ENCODE peak calls at places on chromosomes 4 and X, in six cellular contexts. I, K, C, S, B and P are unnamed samples.

GRCh38 chrX:317424-318067 is 1.1 kb downstream of the GTPBP6 start:
- DNase-seq in K (no peak), I (no peak), C (no peak), S (peak), B (no peak), P (no peak)

GRCh38 chrX:152197425-152197824 is 59.0 kb upstream of the MAGEA10 start:
- DNase-seq in K (no peak), C (no peak), S (no peak), B (no peak), I (no peak), P (no peak)

GRCh38 chr4:184896868-184897715 is 71.3 kb upstream of the ACSL1 start:
- DNase-seq in K (no peak), I (no peak), C (no peak), B (no peak), S (no peak), P (no peak)

GRCh38 chr4:110869114-110869513 is 246.2 kb upstream of the PITX2 start:
- DNase-seq in I (no peak), B (no peak), C (no peak), K (no peak), S (no peak), P (no peak)

GRCh38 chr4:41144812-41145211 is 69.5 kb downstream of the APBB2 start:
- DNase-seq in K (no peak), B (no peak), I (no peak), C (no peak), S (no peak), P (no peak)

GRCh38 chrX:39603291-39603690 is 494.5 kb downstream of the BCOR start:
- DNase-seq in K (no peak), C (no peak), B (no peak), I (no peak), S (no peak), P (no peak)

GRCh38 chr4:127578967-127579366 is 53.8 kb upstream of the INTU start:
- DNase-seq in C (no peak), I (no peak), S (no peak), B (no peak), K (no peak), P (no peak)

GRCh38 chrX:39814391-39814790 is 283.4 kb downstream of the BCOR start:
- DNase-seq in I (peak), B (peak), S (no peak), K (no peak), C (peak), P (peak)

GRCh38 chr4:84965558-84966381 is 720 bp downstream of the WDFY3 start:
- DNase-seq in S (peak), B (no peak), I (no peak), K (peak), C (peak), P (no peak)

GRCh38 chr4:106614446-106614845 is 245.9 kb upstream of the GIMD1 start:
- DNase-seq in S (no peak), K (no peak), I (no peak), B (no peak), C (no peak), P (no peak)

GRCh38 chr4:3009422-3009821 is 46.1 kb downstream of the GRK4 start:
- DNase-seq in C (peak), I (peak), B (peak), S (no peak), K (peak), P (no peak)

GRCh38 chrX:6004529-6004928 is 224.1 kb downstream of the NLGN4X start:
- DNase-seq in S (no peak), K (no peak), B (no peak), C (no peak), I (no peak), P (no peak)
- TF ChIP-seq EZH2phosphoT487 in S (no peak), K (no peak), B (no peak), C (no peak), I (no peak), P (no peak)

DNA sequence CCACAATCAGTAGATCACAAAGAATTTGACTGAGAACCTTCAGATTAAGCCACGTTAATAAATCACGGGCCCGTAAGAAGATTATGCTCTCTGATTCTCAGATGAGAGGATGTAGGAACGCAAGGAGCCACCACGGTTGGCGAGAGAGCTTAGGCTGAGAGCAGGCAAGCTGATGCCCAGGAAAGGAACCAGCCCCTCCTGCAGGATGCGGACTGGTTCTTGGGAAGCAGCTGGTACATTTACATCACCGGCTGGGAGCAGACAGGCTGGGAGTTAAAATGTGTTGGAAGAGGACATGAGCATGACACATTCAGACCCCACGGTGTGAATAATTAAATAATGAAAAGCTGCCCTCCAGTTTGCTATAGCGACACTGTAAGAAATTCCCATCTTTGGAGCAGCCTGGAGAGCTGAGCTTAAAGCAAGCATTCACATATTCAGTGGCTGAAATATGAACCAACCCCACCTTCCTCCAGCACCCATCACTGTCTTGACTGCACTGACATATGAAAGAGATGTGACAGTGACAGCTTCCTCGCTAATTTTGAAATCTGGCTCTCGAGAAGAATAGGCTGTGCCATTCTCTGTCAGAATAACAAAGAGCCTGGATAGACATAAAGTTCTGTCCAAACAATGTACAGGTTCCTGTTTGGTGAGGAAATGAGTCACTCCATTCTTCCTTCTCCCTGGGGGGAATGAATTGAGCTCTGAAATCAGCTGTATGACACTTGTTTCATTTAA is 33.1 kb downstream of the LNX1 start:
- DNase-seq in S (no peak), K (peak), C (peak), I (no peak), B (no peak), P (no peak)
- TF ChIP-seq CTCF in S (peak), K (no peak), C (no peak), I (no peak), B (no peak), P (no peak)

GRCh38 chr4:126123933-126124332 is 809.2 kb downstream of the FAT4 start:
- DNase-seq in I (no peak), K (no peak), B (no peak), S (no peak), C (no peak), P (no peak)

GRCh38 chr4:126130200-126130599 is 815.4 kb downstream of the FAT4 start:
- DNase-seq in C (no peak), S (no peak), K (no peak), I (no peak), B (no peak), P (no peak)

GRCh38 chr4:126124817-126125216 is 810.1 kb downstream of the FAT4 start:
- DNase-seq in I (no peak), S (no peak), K (no peak), C (no peak), B (no peak), P (no peak)
- TF ChIP-seq EZH2phosphoT487 in I (no peak), S (no peak), K (no peak), C (no peak), B (no peak), P (no peak)

GRCh38 chr4:87058272-87059073 is 123.7 kb downstream of the AFF1 start:
- DNase-seq in B (peak), I (no peak), K (peak), S (no peak), C (peak), P (no peak)
- TF ChIP-seq CTCF in B (no peak), I (no peak), K (peak), S (no peak), C (no peak), P (no peak)

GRCh38 chr4:174217273-174218126 is 66.0 kb downstream of the FBXO8 start:
- DNase-seq in B (no peak), S (peak), C (peak), I (no peak), K (peak), P (no peak)
- TF ChIP-seq EZH2phosphoT487 in B (no peak), S (no peak), C (no peak), I (no peak), K (peak), P (no peak)

DNA sequence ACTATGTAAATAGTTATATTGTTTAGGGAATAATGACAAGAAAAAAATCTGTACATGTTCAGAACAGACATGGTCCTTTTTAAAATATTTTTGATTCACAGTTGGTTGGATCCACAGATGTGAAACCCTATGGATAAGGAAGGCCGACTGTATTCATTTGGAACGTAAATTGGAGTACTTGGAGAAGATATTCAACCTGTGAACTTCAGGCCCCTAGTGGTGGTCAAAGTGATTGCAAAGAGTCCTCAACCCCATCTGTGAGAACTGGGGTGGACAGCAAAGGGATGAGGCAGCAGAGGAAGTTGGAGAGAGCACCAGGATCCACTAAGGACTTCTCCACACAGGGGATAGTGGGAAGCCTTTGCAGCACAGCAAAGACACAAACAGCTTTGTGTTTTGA is 6.2 kb upstream of the CXCL13 start:
- DNase-seq in I (peak), B (peak), K (peak), C (peak), S (peak), P (peak)
- TF ChIP-seq CTCF in I (peak), B (peak), K (peak), C (peak), S (peak), P (peak)

DNA sequence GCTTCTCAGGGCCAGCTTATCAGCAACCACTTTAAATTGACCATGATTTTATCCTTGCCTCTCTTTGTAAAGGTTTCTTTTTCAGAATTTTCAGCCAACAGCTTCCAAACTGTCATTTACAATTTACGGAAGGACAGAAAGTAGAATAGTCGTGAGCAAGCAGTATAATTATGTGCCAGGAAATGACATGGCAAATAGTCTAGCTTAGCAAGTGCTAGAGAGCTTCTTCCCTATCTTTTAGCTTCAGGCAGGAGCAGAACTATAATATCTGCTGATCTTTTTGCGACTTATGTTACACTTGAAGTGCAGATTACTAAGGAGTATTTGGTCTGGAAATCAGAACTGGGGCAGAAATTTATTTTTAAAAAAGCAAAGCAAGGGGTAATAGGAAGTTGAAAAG is 123.0 kb upstream of the AP1S2 start:
- DNase-seq in B (no peak), C (no peak), K (no peak), S (no peak), I (no peak), P (no peak)
- TF ChIP-seq EZH2phosphoT487 in B (no peak), C (no peak), K (no peak), S (no peak), I (no peak), P (no peak)

GRCh38 chr4:112942077-112942476 is 107.4 kb upstream of the ANK2 start:
- DNase-seq in B (no peak), S (no peak), K (no peak), C (peak), I (no peak), P (no peak)
- TF ChIP-seq CTCF in B (no peak), S (no peak), K (peak), C (peak), I (peak), P (no peak)